ENCODE peak calls at places on chromosomes 12 and 14, in nine cellular contexts. Y is fibroblast of the aortic adventitia, J is fibroblast of lung, V is HFF-Myc, U is RWPE2, N is LNCaP clone FGC, B is tibial artery, D is fibroblast of pulmonary artery, K is coronary artery. F is an unnamed sample.

GRCh38 chr12:9221476-9221875 is 13.3 kb upstream of the PZP start:
- DNase-seq in Y (no peak), J (peak; percentile 91), V (no peak), U (no peak), N (no peak), B (no peak), D (no peak), K (no peak), F (no peak)

GRCh38 chr14:61749867-61750266 is 12.4 kb upstream of the SNAPC1 start:
- DNase-seq in Y (no peak), J (peak; percentile 13), V (no peak), U (no peak), N (peak; percentile 6), B (no peak), D (no peak), K (no peak), F (peak; percentile 42)

GRCh38 chr12:12072064-12072760 is 1.5 kb downstream of the BCL2L14 start:
- DNase-seq in Y (no peak), J (no peak), V (no peak), U (no peak), N (no peak), B (no peak), D (no peak), K (no peak), F (no peak)

GRCh38 chr12:52270541-52271070 is 3.8 kb upstream of the KRT86 start:
- DNase-seq in Y (no peak), J (no peak), V (no peak), U (no peak), N (no peak), B (no peak), D (no peak), K (peak; percentile 52), F (no peak)

GRCh38 chr14:64841121-64841611 is 38.5 kb downstream of the SPTB start:
- DNase-seq in Y (peak; percentile 61), J (peak; percentile 19), V (peak; percentile 32), U (no peak), N (no peak), B (no peak), D (peak; percentile 45), K (no peak), F (peak; percentile 85)

GRCh38 chr12:110124184-110124995 is at the start of gene IFT81:
- DNase-seq in Y (peak; percentile 93), J (peak; percentile 93), V (no peak), U (peak; percentile 90), N (peak; percentile 65), B (peak; percentile 93), D (peak; percentile 94), K (peak; percentile 97), F (peak; percentile 95)

GRCh38 chr12:58359084-58359483 is 417.7 kb downstream of the ATP23 start:
- DNase-seq in Y (peak; percentile 83), J (peak; percentile 76), V (peak; percentile 77), U (no peak), N (no peak), B (no peak), D (no peak), K (no peak), F (no peak)

GRCh38 chr12:57456145-57456700 is 1.1 kb downstream of the INHBE start:
- DNase-seq in Y (peak; percentile 28), J (peak; percentile 37), V (no peak), U (no peak), N (no peak), B (no peak), D (peak; percentile 47), K (no peak), F (peak; percentile 56)

GRCh38 chr12:7113389-7113871 is 4.4 kb upstream of the C1RL start:
- DNase-seq in Y (peak; percentile 69), J (peak; percentile 63), V (no peak), U (no peak), N (no peak), B (peak; percentile 19), D (peak; percentile 64), K (no peak), F (peak; percentile 64)

GRCh38 chr12:57214398-57214781 is 2.2 kb upstream of the NXPH4 start:
- DNase-seq in Y (peak; percentile 57), J (peak; percentile 54), V (no peak), U (no peak), N (no peak), B (peak; percentile 67), D (peak; percentile 61), K (no peak), F (peak; percentile 66)

GRCh38 chr12:50082644-50083043 is 2.5 kb upstream of the SMARCD1 start:
- DNase-seq in Y (no peak), J (no peak), V (no peak), U (no peak), N (no peak), B (no peak), D (no peak), K (no peak), F (no peak)

GRCh38 chr12:58105225-58106119 is 164.1 kb downstream of the ATP23 start:
- DNase-seq in Y (peak; percentile 2), J (peak; percentile 31), V (no peak), U (no peak), N (no peak), B (no peak), D (peak; percentile 8), K (no peak), F (peak; percentile 50)

GRCh38 chr12:81205394-81205793 is 127.5 kb downstream of the ACSS3 start:
- DNase-seq in Y (no peak), J (no peak), V (no peak), U (no peak), N (no peak), B (no peak), D (no peak), K (no peak), F (no peak)

GRCh38 chr12:88390811-88391210 is 189.5 kb downstream of the KITLG start:
- DNase-seq in Y (no peak), J (no peak), V (no peak), U (no peak), N (no peak), B (no peak), D (no peak), K (no peak), F (peak; percentile 32)

GRCh38 chr12:87444039-87444438 is 585.2 kb downstream of the C12orf50 start:
- DNase-seq in Y (no peak), J (no peak), V (no peak), U (no peak), N (no peak), B (no peak), D (no peak), K (no peak), F (no peak)

GRCh38 chr12:55927588-55928502 is at the start of gene PYM1:
- DNase-seq in Y (peak; percentile 67), J (peak; percentile 75), V (peak; percentile 48), U (peak; percentile 77), N (peak; percentile 98), B (peak; percentile 84), D (peak; percentile 74), K (peak; percentile 87), F (peak; percentile 72)

GRCh38 chr14:91152499-91152898 is 38.6 kb downstream of the DGLUCY start:
- DNase-seq in Y (no peak), J (no peak), V (no peak), U (no peak), N (no peak), B (no peak), D (no peak), K (no peak), F (no peak)

GRCh38 chr12:65672441-65672840 is 151.8 kb upstream of the HMGA2 start:
- DNase-seq in Y (no peak), J (no peak), V (no peak), U (no peak), N (no peak), B (no peak), D (no peak), K (no peak), F (no peak)

DNA sequence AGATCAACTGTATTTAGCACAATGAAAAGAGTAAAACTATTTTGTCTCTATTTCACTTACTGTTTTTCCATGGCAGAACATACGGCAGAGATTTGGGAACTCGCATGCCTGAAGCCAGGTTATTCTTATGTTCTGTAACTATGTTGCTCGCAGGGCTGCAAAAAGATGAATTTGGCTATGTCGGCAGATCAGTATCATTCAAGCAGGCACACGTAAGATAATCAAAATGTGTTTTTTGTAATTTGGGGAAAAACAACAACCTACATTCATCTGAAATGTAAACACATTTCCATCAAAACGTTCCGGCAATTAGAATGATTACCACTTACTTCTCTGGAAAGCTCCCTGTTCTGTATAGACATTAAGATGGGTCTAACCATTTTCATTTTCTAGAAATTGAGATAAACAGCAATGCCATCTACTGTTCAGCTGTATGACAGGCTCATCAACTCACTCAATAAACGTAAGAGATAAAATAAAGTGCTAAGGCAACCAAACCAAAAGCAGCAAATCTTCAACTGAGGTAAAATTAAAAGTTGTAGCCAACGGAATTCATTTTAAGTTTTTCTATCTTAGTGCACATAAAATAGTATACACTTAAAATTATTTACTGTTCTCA is 13.0 kb downstream of the GTSF1 start:
- DNase-seq in Y (no peak), J (no peak), V (no peak), U (no peak), N (no peak), B (no peak), D (no peak), K (no peak), F (peak; percentile 16)
- TF ChIP-seq CTCF in Y (no peak), J (no peak), V (no peak), U (peak; percentile 37), N (peak; percentile 42), B (no peak), D (no peak), K (no peak), F (no peak)

DNA sequence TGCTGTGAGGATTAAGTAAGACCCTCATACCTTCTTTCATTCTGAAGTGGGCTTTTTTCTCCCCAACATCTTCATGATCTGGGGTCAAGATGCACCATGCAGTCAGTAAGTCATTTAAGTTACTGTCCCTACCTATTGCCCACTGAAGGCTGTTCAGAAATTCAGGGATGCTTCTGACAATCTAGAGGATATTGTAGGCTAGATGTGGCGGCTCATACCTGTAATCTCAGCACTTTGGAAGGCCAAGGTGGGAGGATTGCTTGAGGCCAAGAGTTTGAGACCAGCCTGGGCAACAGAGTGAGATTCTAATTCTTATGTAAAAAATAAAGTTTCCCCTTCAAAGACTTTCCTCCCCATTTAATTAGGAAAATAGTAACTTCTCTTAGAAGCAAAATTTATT is 28.7 kb downstream of the PHETA1 start:
- DNase-seq in Y (no peak), J (no peak), V (no peak), U (no peak), N (no peak), B (no peak), D (no peak), K (no peak), F (no peak)
- H3K4me3 ChIP-seq in Y (no peak overlapping the region), J (no peak overlapping the region), V (no peak overlapping the region), U (no peak overlapping the region), N (no peak overlapping the region), B (no peak overlapping the region), D (no peak overlapping the region), K (no peak overlapping the region), F (no peak overlapping the region)

DNA sequence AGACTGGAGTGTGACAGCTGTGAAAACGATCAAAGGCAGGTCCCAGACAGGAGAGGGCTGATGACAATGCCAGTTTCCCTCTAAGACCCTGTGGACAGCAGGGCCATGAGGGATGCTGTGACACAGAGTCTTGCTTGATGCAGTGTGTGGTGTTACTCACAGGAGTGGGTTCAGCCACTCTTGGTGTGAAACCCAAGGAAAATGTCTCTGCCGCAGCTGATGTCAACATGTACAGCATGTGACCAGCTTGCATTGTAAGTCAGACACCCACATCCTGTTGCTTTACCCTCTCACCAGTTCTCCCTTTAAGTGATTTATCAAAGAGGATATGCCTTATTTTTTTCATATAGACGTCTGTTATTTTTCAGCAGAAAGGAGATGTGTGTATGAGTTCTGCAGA is 268.6 kb downstream of the BTG1 start:
- DNase-seq in Y (no peak), J (peak; percentile 41), V (peak; percentile 6), U (no peak), N (no peak), B (peak; percentile 29), D (peak; percentile 67), K (no peak), F (peak; percentile 80)
- TF ChIP-seq CTCF in Y (no peak), J (no peak), V (no peak), U (no peak), N (no peak), B (no peak), D (no peak), K (no peak), F (no peak)

GRCh38 chr14:23537351-23538048 is 14.1 kb downstream of the ZFHX2 start:
- DNase-seq in Y (no peak), J (no peak), V (no peak), U (no peak), N (no peak), B (no peak), D (no peak), K (no peak), F (no peak)
- H3K4me3 ChIP-seq in Y (no peak overlapping the region), J (no peak overlapping the region), V (no peak overlapping the region), U (no peak overlapping the region), N (no peak overlapping the region), B (no peak overlapping the region), D (no peak overlapping the region), K (no peak overlapping the region), F (no peak overlapping the region)